ENCODE peak calls at places on chromosomes 5 and 9, in ten cellular contexts. J, K, I, P, H, O, T, N, V and Y are unnamed samples. For H3K27me3, the result is how much of the 10 kb centered on the place peaks cover.

GRCh38 chr9:118058227-118058626 is 354.0 kb downstream of the TLR4 start:
- DNase-seq in I (no peak), P (no peak), H (no peak), V (no peak), J (no peak), K (no peak), O (no peak), T (no peak), N (no peak), Y (no peak)

GRCh38 chr9:128027166-128027539 is 40.0 kb downstream of the NAIF1 start:
- DNase-seq in N (no peak), T (no peak), O (peak), J (no peak), H (no peak), V (no peak), P (peak), I (peak), K (peak), Y (no peak)

GRCh38 chr5:171574374-171574773 is 154.9 kb downstream of the FGF18 start:
- DNase-seq in P (no peak), N (no peak), I (no peak), V (no peak), J (no peak), O (no peak), T (no peak), H (peak), K (no peak), Y (no peak)

GRCh38 chr9:82790868-82791267 is 272.1 kb downstream of the RASEF start:
- DNase-seq in N (no peak), P (no peak), J (no peak), H (no peak), K (no peak), T (no peak), O (no peak), V (no peak), I (no peak), Y (no peak)

GRCh38 chr5:112024769-112025168 is 267.8 kb upstream of the NREP start:
- DNase-seq in N (no peak), J (no peak), T (no peak), O (no peak), I (no peak), V (no peak), H (no peak), K (no peak), P (peak), Y (no peak)

GRCh38 chr5:132961887-132962286 is 1.5 kb downstream of the AFF4 start:
- DNase-seq in T (no peak), K (no peak), J (peak), O (no peak), H (no peak), N (no peak), V (no peak), I (no peak), P (peak), Y (no peak)

GRCh38 chr9:86747711-86748110 is 199.6 kb downstream of the GAS1 start:
- DNase-seq in O (no peak), I (no peak), J (no peak), H (no peak), V (no peak), N (no peak), T (no peak), K (no peak), P (no peak), Y (no peak)

GRCh38 chr9:121483049-121483448 is 16.6 kb downstream of the GGTA1 start:
- DNase-seq in J (no peak), N (no peak), K (no peak), O (peak), I (peak), V (no peak), H (no peak), T (no peak), P (peak), Y (no peak)

GRCh38 chr5:10387690-10388089 is 34.2 kb downstream of the MARCHF6 start:
- DNase-seq in K (no peak), J (no peak), T (no peak), I (no peak), N (no peak), H (no peak), V (no peak), O (no peak), P (peak), Y (no peak)

GRCh38 chr9:68802525-68803015 is 97.5 kb downstream of the PIP5K1B start:
- DNase-seq in T (no peak), J (no peak), P (no peak), O (no peak), I (no peak), H (no peak), V (no peak), K (peak), N (no peak), Y (no peak)

GRCh38 chr5:172769598-172770373 is 1.2 kb downstream of the DUSP1 start:
- DNase-seq in V (no peak), O (peak), T (peak), H (no peak), K (peak), J (peak), I (peak), P (peak), N (peak), Y (peak)

GRCh38 chr5:99586878-99587277 is 658.1 kb upstream of the CHD1 start:
- DNase-seq in V (no peak), I (no peak), K (no peak), P (no peak), J (no peak), O (peak), N (no peak), T (no peak), H (no peak), Y (no peak)

GRCh38 chr5:151786468-151786867 is 14.7 kb downstream of the G3BP1 start:
- DNase-seq in J (no peak), V (no peak), O (no peak), K (no peak), T (no peak), H (no peak), I (no peak), N (no peak), P (no peak), Y (no peak)

GRCh38 chr5:133449181-133449580 is 163.2 kb downstream of the FSTL4 start:
- DNase-seq in I (no peak), J (no peak), P (no peak), T (no peak), K (no peak), H (no peak), O (no peak), N (no peak), V (no peak), Y (no peak)

GRCh38 chr5:122392844-122393243 is 80.8 kb downstream of the SNCAIP start:
- DNase-seq in O (no peak), K (no peak), N (no peak), T (no peak), J (no peak), P (peak), V (no peak), I (no peak), H (no peak), Y (no peak)

DNA sequence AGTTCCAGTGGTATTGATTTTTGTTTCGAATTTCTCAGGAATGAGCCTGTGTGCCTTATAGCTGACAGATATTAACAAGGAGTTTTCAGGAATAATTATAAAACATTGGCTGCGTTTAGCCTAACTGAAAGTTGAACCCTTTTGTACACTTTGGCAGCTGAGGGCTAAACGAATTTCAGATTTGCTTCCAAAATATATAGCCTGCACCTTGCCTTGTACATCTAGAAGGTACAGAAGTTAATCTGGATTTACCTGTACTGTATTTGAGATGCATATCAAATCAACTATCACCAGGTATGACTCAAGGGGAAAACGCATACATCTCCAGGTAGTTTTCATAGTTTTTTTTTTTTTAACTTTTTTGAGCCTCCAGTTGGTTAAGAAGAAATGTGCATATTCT is 1.9 kb upstream of the MSX2 start:
- DNase-seq in K (no peak), J (no peak), T (no peak), P (no peak), H (no peak), I (no peak), O (no peak), N (no peak), V (no peak), Y (no peak)
- H3K27me3 ChIP-seq in K (under half), J (under half), T (half or more), P (half or more), H (under half), I (half or more), O (under half), N (half or more), V (under half), Y (half or more)

GRCh38 chr9:124018731-124019697 is 7.4 kb downstream of the LHX2 start:
- DNase-seq in J (no peak), I (no peak), O (no peak), N (no peak), P (no peak), K (no peak), H (no peak), V (no peak), T (no peak), Y (peak)

GRCh38 chr9:124016152-124017063 is 4.8 kb downstream of the LHX2 start:
- DNase-seq in J (no peak), H (no peak), V (no peak), O (no peak), T (no peak), I (no peak), N (no peak), K (no peak), P (no peak), Y (peak)

GRCh38 chr9:124015661-124016131 is 4.1 kb downstream of the LHX2 start:
- DNase-seq in O (no peak), T (no peak), N (no peak), I (no peak), P (no peak), V (no peak), K (no peak), J (no peak), H (no peak), Y (peak)

GRCh38 chr9:124017929-124018730 is 6.6 kb downstream of the LHX2 start:
- DNase-seq in K (no peak), V (no peak), J (no peak), O (no peak), H (no peak), T (no peak), N (no peak), I (no peak), P (no peak), Y (peak)

GRCh38 chr9:124017064-124017928 is 5.7 kb downstream of the LHX2 start:
- DNase-seq in T (no peak), V (no peak), O (no peak), H (no peak), P (no peak), K (no peak), N (no peak), J (no peak), I (no peak), Y (peak)
- H3K4me3 ChIP-seq in T (peak), V (no peak), O (peak), H (no peak), P (no peak), K (no peak), N (no peak), J (peak), I (no peak), Y (peak)

DNA sequence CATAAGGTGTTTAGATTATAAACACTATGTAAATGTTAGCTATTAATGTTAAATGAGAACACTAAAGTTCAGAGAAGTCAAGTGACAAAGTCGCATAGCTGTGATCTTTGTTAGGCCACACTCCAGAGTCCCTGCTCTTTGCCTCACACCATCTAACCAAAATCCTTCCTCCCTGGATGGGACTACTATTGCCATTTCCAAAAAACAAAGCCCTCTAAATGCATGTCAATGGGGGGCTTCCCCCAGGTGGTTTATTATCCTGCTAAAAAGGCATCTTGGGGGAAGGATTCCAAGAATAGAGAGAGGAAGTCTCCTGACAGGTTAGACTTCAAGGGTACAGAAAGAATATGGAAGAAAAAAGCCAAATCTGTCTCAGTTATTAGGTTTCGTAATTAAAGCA is 10.4 kb downstream of the NR6A1 start:
- DNase-seq in V (no peak), T (no peak), J (no peak), N (no peak), P (no peak), K (no peak), I (no peak), O (peak), H (no peak), Y (peak)
- H3K27me3 ChIP-seq in V (under half), T (under half), J (under half), N (under half), P (half or more), K (under half), I (under half), O (under half), H (under half), Y (under half)

DNA sequence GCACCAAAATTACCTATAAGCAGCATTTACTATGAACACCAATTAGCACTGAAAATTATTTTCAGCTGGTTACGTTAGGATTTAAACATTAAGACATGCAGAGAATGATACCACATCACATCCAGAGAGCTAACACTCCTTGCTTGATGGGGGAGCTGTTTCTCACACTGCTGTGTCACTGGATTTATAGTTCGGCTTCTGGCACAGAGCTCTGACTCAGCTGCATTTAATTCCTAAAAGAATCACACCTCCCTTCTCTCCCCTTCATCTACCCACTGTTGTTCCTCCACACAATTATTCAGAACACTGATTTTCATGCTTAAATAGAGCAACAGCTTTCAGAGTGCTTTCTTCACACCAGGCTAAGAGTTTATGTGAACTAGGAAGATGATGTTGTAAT is 82.6 kb upstream of the SV2C start:
- DNase-seq in N (no peak), V (no peak), T (no peak), K (no peak), H (no peak), O (no peak), J (no peak), P (no peak), I (no peak), Y (no peak)
- H3K4me3 ChIP-seq in N (no peak), V (no peak), T (no peak), K (no peak), H (no peak), O (no peak), J (no peak), P (no peak), I (no peak), Y (no peak)

GRCh38 chr5:45109062-45109461 is 300.3 kb downstream of the MRPS30 start:
- DNase-seq in V (no peak), N (no peak), T (no peak), I (no peak), H (no peak), O (peak), P (no peak), J (no peak), K (no peak), Y (no peak)
- H3K27me3 ChIP-seq in V (under half), N (under half), T (under half), I (under half), H (under half), O (under half), P (under half), J (under half), K (under half), Y (under half)

GRCh38 chr9:105063665-105064247 is 135.8 kb upstream of the ABCA1 start:
- DNase-seq in T (no peak), O (no peak), J (no peak), P (peak), N (peak), V (no peak), K (no peak), I (no peak), H (no peak), Y (no peak)
- H3K4me3 ChIP-seq in T (no peak), O (no peak), J (no peak), P (peak), N (no peak), V (no peak), K (no peak), I (no peak), H (no peak), Y (no peak)

DNA sequence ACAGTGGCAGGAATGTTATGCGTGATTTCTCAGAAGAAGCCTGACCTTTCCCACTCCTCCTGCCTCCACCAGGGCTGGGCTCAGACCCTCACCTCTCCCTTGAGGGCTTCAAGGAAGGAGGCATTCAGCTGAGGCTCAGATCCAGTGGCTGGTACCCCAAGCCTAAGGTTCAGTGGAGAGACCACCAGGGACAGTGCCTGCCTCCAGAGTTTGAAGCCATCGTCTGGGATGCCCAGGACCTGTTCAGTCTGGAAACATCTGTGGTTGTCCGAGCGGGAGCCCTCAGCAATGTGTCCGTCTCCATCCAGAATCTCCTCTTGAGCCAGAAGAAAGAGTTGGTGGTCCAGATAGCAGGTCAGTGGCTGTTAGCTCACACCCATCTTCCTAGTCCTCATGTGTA is 9.9 kb downstream of the BTNL9 start:
- DNase-seq in V (no peak), P (no peak), N (no peak), K (no peak), T (no peak), I (no peak), O (no peak), J (no peak), H (no peak), Y (no peak)
- H3K27me3 ChIP-seq in V (under half), P (half or more), N (under half), K (under half), T (half or more), I (under half), O (under half), J (half or more), H (under half), Y (half or more)

GRCh38 chr5:169945831-169946261 is 34.4 kb downstream of the INSYN2B start:
- DNase-seq in T (peak), H (peak), O (peak), I (peak), V (peak), J (peak), P (peak), N (peak), K (no peak), Y (peak)
- H3K4me3 ChIP-seq in T (no peak), H (no peak), O (no peak), I (no peak), V (no peak), J (no peak), P (peak), N (no peak), K (no peak), Y (no peak)